ENCODE peak calls at places on chromosome 6, in five cellular contexts. S, Y, L, O and C are unnamed samples.

GRCh38 chr6:90003069-90003800 is 109.0 kb downstream of the GJA10 start:
- DNase-seq in S (no peak), Y (no peak), L (no peak), O (no peak), C (no peak)

GRCh38 chr6:38155144-38155543 is 335.6 kb downstream of the ZFAND3 start:
- DNase-seq in S (no peak), Y (no peak), L (no peak), O (no peak), C (no peak)

GRCh38 chr6:100173211-100173610 is 179.2 kb upstream of the MCHR2 start:
- DNase-seq in S (no peak), Y (no peak), L (no peak), O (no peak), C (no peak)

GRCh38 chr6:164106345-164106769 is 691.8 kb downstream of the QKI start:
- DNase-seq in S (peak), Y (peak), L (no peak), O (no peak), C (peak)

GRCh38 chr6:10837692-10837996 is 695 bp downstream of the MAK start:
- DNase-seq in S (no peak), Y (peak), L (peak), O (peak), C (no peak)

GRCh38 chr6:15431762-15432495 is 186.1 kb downstream of the JARID2 start:
- DNase-seq in S (peak), Y (no peak), L (no peak), O (no peak), C (peak)

GRCh38 chr6:157258878-157259277 is 64.4 kb downstream of the TMEM242 start:
- DNase-seq in S (no peak), Y (no peak), L (peak), O (no peak), C (no peak)

GRCh38 chr6:15987569-15987968 is 141.3 kb upstream of the MYLIP start:
- DNase-seq in S (peak), Y (no peak), L (no peak), O (no peak), C (peak)

GRCh38 chr6:36504982-36505381 is 42.3 kb downstream of the STK38 start:
- DNase-seq in S (no peak), Y (no peak), L (no peak), O (no peak), C (no peak)

GRCh38 chr6:48027704-48028435 is 83.1 kb downstream of the PTCHD4 start:
- DNase-seq in S (no peak), Y (no peak), L (no peak), O (no peak), C (no peak)

GRCh38 chr6:134235937-134236751 is 81.8 kb downstream of the SGK1 start:
- DNase-seq in S (no peak), Y (no peak), L (no peak), O (no peak), C (no peak)

GRCh38 chr6:149114167-149114566 is 203.3 kb upstream of the TAB2 start:
- DNase-seq in S (no peak), Y (no peak), L (no peak), O (no peak), C (peak)

GRCh38 chr6:113103618-113104390 is 753.3 kb upstream of the MARCKS start:
- DNase-seq in S (peak), Y (peak), L (no peak), O (no peak), C (no peak)

GRCh38 chr6:3315841-3316240 is 57.1 kb downstream of the PSMG4 start:
- DNase-seq in S (no peak), Y (no peak), L (no peak), O (no peak), C (no peak)

GRCh38 chr6:34281702-34282334 is 33.0 kb upstream of the SMIM29 start:
- DNase-seq in S (no peak), Y (no peak), L (no peak), O (no peak), C (no peak)

GRCh38 chr6:20757761-20758160 is 223.5 kb downstream of the CDKAL1 start:
- DNase-seq in S (no peak), Y (peak), L (no peak), O (no peak), C (no peak)

GRCh38 chr6:85775883-85776282 is 133.2 kb upstream of the SYNCRIP start:
- DNase-seq in S (no peak), Y (no peak), L (no peak), O (no peak), C (no peak)

GRCh38 chr6:122381494-122382083 is 17.9 kb upstream of the HSF2 start:
- DNase-seq in S (peak), Y (peak), L (peak), O (peak), C (peak)

GRCh38 chr6:113596907-113597583 is 260.1 kb upstream of the MARCKS start:
- DNase-seq in S (no peak), Y (no peak), L (no peak), O (no peak), C (no peak)

GRCh38 chr6:166275714-166276166 is 32.5 kb downstream of the PRR18 start:
- DNase-seq in S (peak), Y (peak), L (peak), O (peak), C (peak)

GRCh38 chr6:150937126-150937906 is 71.8 kb downstream of the MTHFD1L start:
- DNase-seq in S (no peak), Y (no peak), L (no peak), O (no peak), C (no peak)

GRCh38 chr6:136728033-136728939 is 64.0 kb downstream of the MAP3K5 start:
- DNase-seq in S (no peak), Y (no peak), L (no peak), O (no peak), C (no peak)

GRCh38 chr6:34514112-34514511 is 42.0 kb downstream of the SPDEF start:
- DNase-seq in S (no peak), Y (no peak), L (no peak), O (no peak), C (no peak)

GRCh38 chr6:130417951-130418350 is 52.1 kb downstream of the TMEM200A start:
- DNase-seq in S (no peak), Y (no peak), L (no peak), O (no peak), C (no peak)